ENCODE peak calls at places on chromosomes 16 and 17, in six cellular contexts. L, Z, F, O, M and K are unnamed samples. For H3K36me3, the result is how much of the 10 kb centered on the place peaks cover.

GRCh38 chr17:42843358-42843934 is 934 bp upstream of the AOC2 start:
- DNase-seq in F (peak), M (peak), Z (peak), O (no peak), L (peak), K (no peak)

GRCh38 chr17:18179221-18179620 is 4.4 kb upstream of the ALKBH5 start:
- DNase-seq in M (no peak), O (no peak), Z (no peak), L (no peak), F (no peak), K (no peak)

GRCh38 chr17:63535640-63536039 is 12.5 kb downstream of the KCNH6 start:
- DNase-seq in Z (peak), F (no peak), L (no peak), O (no peak), M (no peak), K (peak)

GRCh38 chr17:17582372-17582771 is 9.1 kb downstream of the PEMT start:
- DNase-seq in O (no peak), Z (peak), M (no peak), F (no peak), L (no peak), K (no peak)

GRCh38 chr16:52611817-52612673 is 65.1 kb upstream of the TOX3 start:
- DNase-seq in M (no peak), F (no peak), Z (no peak), L (no peak), O (no peak), K (no peak)

GRCh38 chr17:46772013-46772878 is 46.2 kb downstream of the WNT3 start:
- DNase-seq in L (peak), F (no peak), M (peak), Z (peak), O (no peak), K (no peak)

GRCh38 chr16:49453983-49454382 is 80.4 kb downstream of the C16orf78 start:
- DNase-seq in M (no peak), F (no peak), Z (no peak), L (no peak), O (no peak), K (no peak)

GRCh38 chr16:52256310-52257078 is 290.4 kb downstream of the TOX3 start:
- DNase-seq in Z (no peak), M (no peak), F (no peak), O (no peak), L (no peak), K (no peak)

GRCh38 chr17:63150994-63151464 is 185.0 kb downstream of the TANC2 start:
- DNase-seq in Z (no peak), L (peak), O (no peak), M (no peak), F (peak), K (no peak)

GRCh38 chr16:11079657-11080187 is 135.4 kb downstream of the CLEC16A start:
- DNase-seq in F (peak), M (peak), L (no peak), O (peak), Z (peak), K (no peak)

GRCh38 chr17:81659038-81659437 is 2.7 kb upstream of the PDE6G start:
- DNase-seq in M (no peak), L (no peak), O (no peak), F (no peak), Z (peak), K (no peak)

GRCh38 chr17:29855686-29856085 is 74.3 kb downstream of the SSH2 start:
- DNase-seq in O (no peak), L (no peak), F (peak), Z (no peak), M (no peak), K (no peak)

GRCh38 chr17:39753514-39754160 is 15.9 kb downstream of the GRB7 start:
- DNase-seq in O (no peak), F (no peak), Z (peak), L (peak), M (no peak), K (peak)

GRCh38 chr17:80222376-80223141 is 2.3 kb downstream of the SLC26A11 start:
- DNase-seq in F (no peak), Z (peak), M (no peak), O (no peak), L (no peak), K (no peak)

GRCh38 chr16:86986136-86986535 is 331.1 kb downstream of the C16orf95 start:
- DNase-seq in F (no peak), Z (peak), O (no peak), L (no peak), M (no peak), K (no peak)

GRCh38 chr17:44911133-44912001 is 3.9 kb downstream of the GFAP start:
- DNase-seq in F (peak), M (no peak), Z (peak), L (peak), O (peak), K (peak)

GRCh38 chr17:34584805-34585416 is 5.5 kb downstream of the TMEM132E start:
- DNase-seq in Z (peak), F (peak), M (peak), L (peak), O (no peak), K (peak)

GRCh38 chr17:40475234-40476210 is 25.9 kb downstream of the TNS4 start:
- DNase-seq in L (no peak), F (no peak), M (peak), O (no peak), Z (peak), K (no peak)

GRCh38 chr17:6574689-6575595 is 18.6 kb upstream of the PITPNM3 start:
- DNase-seq in F (peak), O (no peak), L (peak), Z (peak), M (peak), K (peak)

GRCh38 chr17:35920229-35920628 is 10.3 kb downstream of the RDM1 start:
- DNase-seq in O (no peak), F (no peak), M (no peak), L (no peak), Z (no peak), K (no peak)

GRCh38 chr17:51718945-51719344 is 439.6 kb downstream of the CA10 start:
- DNase-seq in F (no peak), M (no peak), Z (no peak), O (no peak), L (no peak), K (no peak)

GRCh38 chr16:66382966-66383299 is 16.4 kb downstream of the CDH5 start:
- DNase-seq in M (peak), Z (no peak), F (peak), O (no peak), L (peak), K (no peak)

GRCh38 chr17:58417300-58418092 is at the start of gene RNF43:
- DNase-seq in O (peak), Z (peak), L (peak), F (peak), M (peak), K (peak)

GRCh38 chr17:58416396-58416795 is 938 bp downstream of the RNF43 start:
- DNase-seq in M (no peak), O (no peak), L (no peak), Z (no peak), F (no peak), K (no peak)

GRCh38 chr17:58414596-58414997 is 2.7 kb downstream of the RNF43 start:
- DNase-seq in L (no peak), F (no peak), O (no peak), M (peak), Z (no peak), K (no peak)

GRCh38 chr17:58415371-58416055 is 1.8 kb downstream of the RNF43 start:
- DNase-seq in O (no peak), M (peak), L (peak), F (no peak), Z (no peak), K (no peak)

GRCh38 chr17:58416937-58417299 is 416 bp downstream of the RNF43 start:
- DNase-seq in M (no peak), F (no peak), Z (no peak), L (peak), O (no peak), K (no peak)
- H3K4me3 ChIP-seq in M (peak), F (no peak), Z (no peak), L (no peak), O (peak), K (no peak)

DNA sequence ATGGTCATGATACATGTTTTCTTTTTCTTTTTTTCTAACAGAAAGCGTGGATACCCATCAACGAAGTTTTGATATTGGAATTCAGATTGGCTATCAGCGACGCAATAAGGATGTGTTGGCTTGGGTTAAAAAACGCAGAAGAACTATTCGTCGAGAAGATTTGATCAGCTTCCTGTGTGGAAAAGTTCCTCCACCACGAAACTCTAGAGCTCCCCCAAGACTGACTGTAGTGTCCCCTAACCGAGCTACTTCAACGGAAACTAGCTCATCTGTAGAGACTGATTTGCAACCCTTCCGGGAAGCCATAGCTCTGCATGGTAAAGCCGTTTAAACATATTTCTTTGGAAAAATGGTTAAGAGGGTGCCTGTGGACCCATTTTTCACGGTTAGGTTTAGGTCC is 11.5 kb downstream of the HAPSTR1 start:
- DNase-seq in L (no peak), M (no peak), Z (no peak), F (no peak), O (no peak), K (no peak)
- H3K36me3 ChIP-seq in L (under half), M (half or more), Z (half or more), F (under half), O (under half), K (under half)

DNA sequence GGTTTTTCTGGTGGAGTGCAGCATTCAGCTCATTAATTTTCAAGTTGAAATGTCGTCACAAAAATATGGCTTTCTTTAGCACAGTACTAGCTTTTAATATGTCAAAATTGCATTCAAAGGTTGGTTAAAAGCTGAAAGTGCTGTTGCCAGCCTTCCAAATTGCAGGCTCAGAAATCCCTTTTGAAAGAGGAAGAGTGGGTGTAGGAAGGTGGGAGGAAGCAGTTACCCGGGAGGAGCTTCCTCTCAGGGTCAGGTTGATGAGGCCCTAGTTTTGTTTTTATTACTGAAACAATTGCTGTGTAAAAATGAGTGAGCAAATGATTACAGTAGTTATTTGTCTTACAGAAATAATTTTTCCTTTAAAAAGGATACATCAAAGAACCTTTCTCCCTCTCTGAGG is 41.4 kb downstream of the SEC14L1 start:
- DNase-seq in M (no peak), L (no peak), F (no peak), Z (no peak), O (no peak), K (no peak)
- H3K4me3 ChIP-seq in M (no peak), L (no peak), F (no peak), Z (no peak), O (no peak), K (no peak)

DNA sequence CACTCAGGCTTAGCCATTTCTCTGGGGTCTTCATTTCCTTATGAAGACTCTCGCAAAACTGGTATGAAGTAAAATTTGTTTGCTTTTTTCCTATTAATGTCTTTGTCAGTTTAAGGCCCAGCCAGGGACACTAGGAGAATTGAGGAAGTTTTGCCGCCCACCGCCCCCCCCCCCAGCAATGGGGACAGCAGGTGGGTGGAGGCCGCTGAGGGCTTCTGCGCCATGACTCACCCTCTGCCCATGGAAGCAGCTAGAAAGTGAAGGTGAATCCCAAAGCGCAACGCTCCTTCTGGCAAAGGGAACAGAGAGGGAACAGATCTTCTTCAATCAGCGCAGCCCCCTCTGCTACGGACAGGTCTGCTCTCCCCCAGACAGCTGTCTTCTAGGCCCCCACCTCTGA is 49.7 kb downstream of the MARF1 start:
- DNase-seq in L (no peak), O (no peak), Z (no peak), F (no peak), M (no peak), K (no peak)
- H3K36me3 ChIP-seq in L (under half), O (under half), Z (under half), F (under half), M (under half), K (under half)

GRCh38 chr16:15856901-15857778 is at the start of gene MYH11:
- DNase-seq in F (no peak), M (peak), Z (peak), L (peak), O (peak), K (peak)
- H3K4me3 ChIP-seq in F (peak), M (no peak), Z (peak), L (peak), O (peak), K (peak)

GRCh38 chr16:26961459-26961858 is 105.3 kb upstream of the C16orf82 start:
- DNase-seq in L (no peak), O (no peak), M (no peak), F (no peak), Z (no peak), K (no peak)

GRCh38 chr16:26952411-26952810 is 114.3 kb upstream of the C16orf82 start:
- DNase-seq in L (peak), M (no peak), Z (no peak), F (no peak), O (no peak), K (no peak)

GRCh38 chr16:26959416-26960009 is 107.2 kb upstream of the C16orf82 start:
- DNase-seq in O (no peak), Z (no peak), F (no peak), M (no peak), L (no peak), K (no peak)

GRCh38 chr16:26951950-26952349 is 114.8 kb upstream of the C16orf82 start:
- DNase-seq in M (no peak), O (no peak), Z (no peak), F (peak), L (peak), K (no peak)

DNA sequence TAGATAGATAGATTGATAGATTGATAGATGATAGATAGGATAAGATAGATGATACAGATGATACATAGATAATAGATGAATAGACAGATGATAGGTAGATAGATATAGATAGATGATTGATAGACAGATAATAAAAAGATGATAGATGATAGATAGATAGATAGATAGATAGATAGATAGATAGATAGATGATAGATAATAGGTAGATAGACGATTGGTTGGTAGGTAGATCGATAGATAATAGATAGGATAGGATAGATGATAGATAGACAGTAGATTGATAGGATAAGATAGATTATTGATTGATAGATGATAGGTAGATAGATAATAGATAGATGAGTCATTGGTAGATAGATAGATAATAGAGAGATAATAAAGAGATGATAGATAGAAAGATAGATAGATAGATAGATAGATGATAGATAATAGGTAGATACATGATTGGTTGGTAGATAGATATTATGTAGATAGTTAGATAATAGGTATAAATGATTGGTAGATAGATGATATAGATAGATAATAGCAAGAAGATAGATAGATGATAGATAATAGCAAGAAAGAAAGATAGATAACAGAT is 109.4 kb upstream of the C16orf82 start:
- DNase-seq in M (no peak), O (no peak), F (no peak), Z (no peak), L (no peak), K (no peak)
- H3K36me3 ChIP-seq in M (under half), O (under half), F (under half), Z (under half), L (under half), K (under half)

GRCh38 chr17:73878923-73879322 is 234.7 kb upstream of the SDK2 start:
- DNase-seq in L (no peak), Z (no peak), M (no peak), O (no peak), F (no peak), K (no peak)

GRCh38 chr17:73887739-73888138 is 243.5 kb upstream of the SDK2 start:
- DNase-seq in Z (no peak), M (no peak), F (no peak), O (no peak), L (peak), K (no peak)

GRCh38 chr17:73879987-73880386 is 235.7 kb upstream of the SDK2 start:
- DNase-seq in F (no peak), O (no peak), M (no peak), Z (no peak), L (no peak), K (no peak)

GRCh38 chr17:73882590-73882989 is 238.3 kb upstream of the SDK2 start:
- DNase-seq in F (no peak), M (no peak), Z (no peak), O (no peak), L (no peak), K (no peak)

DNA sequence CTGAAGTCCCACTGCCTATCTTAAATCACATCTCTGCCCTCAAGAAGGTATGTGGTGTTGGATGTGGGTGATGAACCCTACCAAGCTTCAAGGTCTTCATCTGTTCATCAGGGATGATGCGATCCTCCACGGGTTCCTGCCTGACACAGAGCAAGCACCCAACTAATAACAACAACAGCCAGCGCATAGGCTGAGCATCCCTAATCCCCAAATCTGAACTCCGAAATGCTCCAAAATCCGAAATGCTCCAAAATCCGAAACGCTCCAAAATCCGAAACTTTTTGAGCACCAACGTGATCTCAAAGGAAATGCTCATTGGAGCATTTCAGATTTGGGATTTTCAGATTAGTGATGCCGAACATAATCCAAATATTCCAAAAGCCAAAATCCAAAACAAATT is 238.9 kb upstream of the SDK2 start:
- DNase-seq in Z (no peak), L (no peak), O (no peak), F (no peak), M (no peak), K (no peak)
- H3K4me3 ChIP-seq in Z (no peak), L (no peak), O (no peak), F (no peak), M (no peak), K (no peak)

DNA sequence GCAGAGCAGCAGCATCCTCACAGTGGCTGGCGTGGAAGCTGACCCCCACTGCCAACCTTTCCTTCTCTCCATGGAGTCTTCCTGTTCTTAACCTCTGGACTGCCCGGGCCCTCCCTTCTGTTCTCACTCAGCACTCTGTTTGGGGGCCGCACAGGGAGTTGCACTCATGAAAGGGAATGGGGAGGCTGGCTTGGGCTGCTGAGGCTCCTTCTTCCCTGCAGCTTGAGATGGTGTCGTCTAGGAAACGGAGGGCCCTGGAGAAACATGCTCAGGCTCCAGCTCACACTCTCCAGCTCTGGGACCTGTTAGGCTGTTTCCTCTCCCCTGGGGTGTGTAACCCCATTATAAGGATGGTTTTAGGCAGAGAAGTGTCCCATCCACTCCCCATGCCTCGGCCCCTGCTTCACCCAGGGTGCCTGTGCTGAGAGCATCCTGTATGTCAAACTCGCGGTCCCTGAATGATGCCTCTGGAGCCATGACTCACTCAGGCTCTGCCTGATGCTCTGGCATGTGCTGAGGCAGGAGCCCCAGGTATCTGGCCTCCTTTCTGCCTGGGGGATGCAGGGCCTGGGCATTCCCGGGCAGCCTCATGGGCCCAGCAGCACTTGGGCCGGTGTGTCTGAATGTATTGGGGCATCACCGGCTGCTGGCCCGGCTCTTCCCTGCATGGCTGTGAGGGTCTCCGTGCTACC is 18.9 kb downstream of the TMEM94 start:
- DNase-seq in Z (peak), M (no peak), L (no peak), O (no peak), F (peak), K (no peak)
- H3K36me3 ChIP-seq in Z (under half), M (under half), L (under half), O (under half), F (under half), K (under half)

DNA sequence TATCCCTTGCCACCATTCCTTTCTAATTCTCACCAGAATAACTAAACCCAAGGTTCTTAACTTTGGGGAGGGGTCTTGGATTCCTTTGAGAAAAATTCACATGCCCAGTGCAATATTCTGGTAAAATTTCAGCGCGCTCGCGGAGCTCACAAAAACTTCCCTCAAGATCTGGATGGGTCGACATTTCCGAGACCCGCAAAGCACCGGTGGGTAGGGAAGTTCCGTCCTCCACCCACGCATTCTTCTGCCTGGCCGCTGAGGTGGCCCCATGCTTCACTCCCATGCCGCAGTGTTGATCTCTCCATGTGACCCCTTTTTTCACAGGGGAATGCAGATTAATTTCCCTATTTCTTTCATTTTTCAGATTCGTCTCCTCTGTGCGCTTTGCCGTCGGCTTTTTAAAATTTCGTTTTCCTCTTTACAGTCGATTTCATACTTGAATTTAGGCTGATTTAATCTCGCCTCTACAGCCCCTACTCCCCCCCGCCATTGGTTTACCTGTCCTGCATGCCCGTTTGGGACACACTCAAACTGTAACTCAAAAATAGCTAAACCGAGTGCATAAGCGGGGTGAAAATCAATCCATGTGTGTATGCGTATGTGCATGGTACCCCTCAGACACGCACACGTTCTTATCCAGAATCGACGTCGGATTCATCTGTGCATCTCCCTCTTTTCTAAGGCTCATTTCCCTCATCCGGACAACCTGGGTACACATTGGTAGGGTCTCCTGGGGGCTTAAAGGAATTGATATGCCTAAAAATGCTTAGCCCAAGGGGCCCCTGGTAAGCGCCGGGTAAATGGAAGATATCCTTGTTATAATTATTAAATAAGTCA is 1.4 kb upstream of the SP6 start:
- DNase-seq in O (no peak), M (no peak), Z (peak), F (no peak), L (no peak), K (no peak)
- H3K4me3 ChIP-seq in O (no peak), M (no peak), Z (no peak), F (no peak), L (peak), K (no peak)